ENCODE peak calls at places on chromosome 16, in nine cellular contexts. U is prostate gland, T is upper lobe of right lung, F is right atrium auricular region, R is fibroblast of pulmonary artery, X is HL-60, S is Peyer's patch, Q is A549, V is SK-N-SH. H is an unnamed sample.

GRCh38 chr16:17305694-17306093 is 165.1 kb downstream of the XYLT1 start:
- DNase-seq in U (no peak), T (no peak), F (no peak), R (no peak), X (no peak), S (no peak), Q (no peak), V (no peak), H (no peak)

GRCh38 chr16:28139530-28139929 is 72.2 kb downstream of the XPO6 start:
- DNase-seq in U (no peak), T (no peak), F (no peak), R (no peak), X (no peak), S (no peak), Q (peak; percentile 22), V (no peak), H (no peak)

GRCh38 chr16:73033271-73033998 is 14.5 kb downstream of the ZFHX3 start:
- DNase-seq in U (no peak), T (no peak), F (no peak), R (no peak), X (no peak), S (no peak), Q (no peak), V (no peak), H (no peak)

GRCh38 chr16:88531931-88532433 is 38.2 kb upstream of the ZC3H18 start:
- DNase-seq in U (no peak), T (no peak), F (no peak), R (no peak), X (no peak), S (no peak), Q (no peak), V (no peak), H (no peak)

GRCh38 chr16:49503242-49504022 is 129.8 kb downstream of the C16orf78 start:
- DNase-seq in U (no peak), T (no peak), F (no peak), R (no peak), X (no peak), S (peak; percentile 28), Q (no peak), V (no peak), H (no peak)

GRCh38 chr16:88468289-88469129 is 15.4 kb downstream of the ZFPM1 start:
- DNase-seq in U (no peak), T (no peak), F (no peak), R (no peak), X (no peak), S (no peak), Q (peak; percentile 76), V (peak; percentile 89), H (no peak)

GRCh38 chr16:31090540-31090939 is 1.8 kb upstream of the PRSS53 start:
- DNase-seq in U (no peak), T (no peak), F (no peak), R (no peak), X (no peak), S (no peak), Q (no peak), V (no peak), H (no peak)

GRCh38 chr16:24645739-24646645 is 83.5 kb upstream of the TNRC6A start:
- DNase-seq in U (no peak), T (no peak), F (no peak), R (peak; percentile 99), X (no peak), S (no peak), Q (peak; percentile 90), V (no peak), H (peak; percentile 99)

GRCh38 chr16:65909310-65910050 is 457.0 kb upstream of the CDH5 start:
- DNase-seq in U (no peak), T (no peak), F (no peak), R (peak; percentile 21), X (peak; percentile 2), S (no peak), Q (no peak), V (no peak), H (no peak)

GRCh38 chr16:77781091-77781490 is 7.3 kb upstream of the VAT1L start:
- DNase-seq in U (no peak), T (no peak), F (no peak), R (no peak), X (no peak), S (no peak), Q (no peak), V (no peak), H (no peak)

GRCh38 chr16:14485811-14486519 is 144.1 kb downstream of the PARN start:
- DNase-seq in U (no peak), T (no peak), F (no peak), R (no peak), X (no peak), S (no peak), Q (no peak), V (no peak), H (no peak)

GRCh38 chr16:14485131-14485551 is 144.9 kb downstream of the PARN start:
- DNase-seq in U (no peak), T (no peak), F (no peak), R (no peak), X (no peak), S (no peak), Q (no peak), V (no peak), H (no peak)

GRCh38 chr16:14486520-14487303 is 143.3 kb downstream of the PARN start:
- DNase-seq in U (peak; percentile 85), T (no peak), F (peak; percentile 93), R (peak; percentile 95), X (peak; percentile 43), S (peak; percentile 60), Q (peak; percentile 94), V (peak; percentile 68), H (peak; percentile 79)

GRCh38 chr16:14489460-14489859 is 140.6 kb downstream of the PARN start:
- DNase-seq in U (no peak), T (no peak), F (no peak), R (no peak), X (peak; percentile 3), S (no peak), Q (peak; percentile 80), V (peak; percentile 46), H (no peak)

GRCh38 chr16:14487579-14487978 is 142.5 kb downstream of the PARN start:
- DNase-seq in U (no peak), T (no peak), F (no peak), R (no peak), X (peak; percentile 16), S (no peak), Q (no peak), V (peak; percentile 20), H (no peak)
- H3K4me3 ChIP-seq in U (no peak overlapping the region), T (no peak overlapping the region), F (no peak overlapping the region), R (peak overlapping the region; percentile 49), X (no peak overlapping the region), S (no peak overlapping the region), Q (peak overlapping the region; percentile 49), V (no peak overlapping the region), H (no peak overlapping the region)

DNA sequence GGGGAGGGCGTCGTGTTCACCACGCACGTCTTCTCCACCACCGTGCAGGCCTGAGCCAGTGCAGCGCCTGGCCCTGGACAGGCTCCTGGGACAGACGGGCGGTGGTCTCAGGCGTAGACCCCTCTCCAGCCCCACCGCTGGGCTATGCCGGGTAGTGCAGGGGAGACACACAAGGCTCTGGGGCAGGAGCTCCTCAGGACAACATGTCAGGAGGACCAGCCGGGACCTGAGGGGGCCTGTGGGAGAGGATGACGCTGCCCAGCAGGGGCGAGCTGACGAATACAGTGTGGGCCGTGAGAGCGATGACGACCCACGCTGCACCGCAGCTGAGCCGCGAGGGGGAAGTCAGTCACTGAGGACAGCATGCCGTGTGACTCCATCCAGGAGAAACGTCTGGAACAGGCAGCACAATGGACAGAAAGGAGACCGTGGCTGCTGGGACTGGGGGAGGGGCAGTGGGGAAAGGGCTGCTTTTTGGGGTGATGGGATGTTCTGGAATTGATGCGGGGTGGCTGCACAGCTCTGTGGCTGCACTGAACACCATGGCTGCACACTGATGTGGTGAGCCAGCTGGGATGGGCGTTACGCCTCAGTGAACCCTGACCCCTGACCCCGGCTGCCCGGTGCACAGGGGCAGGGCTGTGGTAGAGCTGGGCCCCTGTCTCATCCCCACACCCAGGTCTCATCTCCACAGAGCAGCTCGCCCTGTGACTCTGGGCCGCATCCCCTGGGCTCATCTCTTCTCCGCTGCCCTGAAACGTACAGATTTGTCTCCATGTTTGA is 20.2 kb downstream of the DNASE1 start:
- DNase-seq in U (no peak), T (no peak), F (no peak), R (no peak), X (no peak), S (no peak), Q (no peak), V (no peak), H (no peak)
- TF ChIP-seq CTCF in U (no peak), T (no peak), F (no peak), R (no peak), X (no peak), S (no peak), Q (no peak), V (no peak), H (no peak)

GRCh38 chr16:80639636-80640035 is 98.8 kb downstream of the DYNLRB2 start:
- DNase-seq in U (no peak), T (no peak), F (no peak), R (no peak), X (no peak), S (no peak), Q (no peak), V (no peak), H (no peak)

GRCh38 chr16:80640316-80640715 is 99.5 kb downstream of the DYNLRB2 start:
- DNase-seq in U (no peak), T (no peak), F (no peak), R (no peak), X (no peak), S (no peak), Q (no peak), V (no peak), H (no peak)

DNA sequence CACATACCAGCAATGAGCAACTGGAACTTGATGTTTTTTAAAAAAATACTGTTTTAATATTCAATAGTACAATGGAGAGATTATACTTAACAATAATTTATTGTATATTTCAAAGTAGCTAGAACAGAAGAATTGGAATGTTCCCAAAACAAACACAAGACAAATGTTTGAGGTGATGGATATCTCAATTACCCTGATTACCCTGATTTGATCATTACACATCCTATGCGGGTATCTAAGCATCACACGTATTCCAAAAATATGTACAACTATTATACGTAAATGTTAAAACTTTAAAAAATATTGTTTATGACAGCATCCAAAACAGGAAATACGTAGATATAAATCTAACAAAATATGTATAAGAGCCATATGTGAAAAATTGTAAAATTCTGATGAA is 96.8 kb downstream of the DYNLRB2 start:
- DNase-seq in U (no peak), T (no peak), F (no peak), R (no peak), X (no peak), S (no peak), Q (no peak), V (no peak), H (no peak)
- H3K4me3 ChIP-seq in U (no peak overlapping the region), T (no peak overlapping the region), F (no peak overlapping the region), R (no peak overlapping the region), X (no peak overlapping the region), S (no peak overlapping the region), Q (no peak overlapping the region), V (no peak overlapping the region), H (no peak overlapping the region)

DNA sequence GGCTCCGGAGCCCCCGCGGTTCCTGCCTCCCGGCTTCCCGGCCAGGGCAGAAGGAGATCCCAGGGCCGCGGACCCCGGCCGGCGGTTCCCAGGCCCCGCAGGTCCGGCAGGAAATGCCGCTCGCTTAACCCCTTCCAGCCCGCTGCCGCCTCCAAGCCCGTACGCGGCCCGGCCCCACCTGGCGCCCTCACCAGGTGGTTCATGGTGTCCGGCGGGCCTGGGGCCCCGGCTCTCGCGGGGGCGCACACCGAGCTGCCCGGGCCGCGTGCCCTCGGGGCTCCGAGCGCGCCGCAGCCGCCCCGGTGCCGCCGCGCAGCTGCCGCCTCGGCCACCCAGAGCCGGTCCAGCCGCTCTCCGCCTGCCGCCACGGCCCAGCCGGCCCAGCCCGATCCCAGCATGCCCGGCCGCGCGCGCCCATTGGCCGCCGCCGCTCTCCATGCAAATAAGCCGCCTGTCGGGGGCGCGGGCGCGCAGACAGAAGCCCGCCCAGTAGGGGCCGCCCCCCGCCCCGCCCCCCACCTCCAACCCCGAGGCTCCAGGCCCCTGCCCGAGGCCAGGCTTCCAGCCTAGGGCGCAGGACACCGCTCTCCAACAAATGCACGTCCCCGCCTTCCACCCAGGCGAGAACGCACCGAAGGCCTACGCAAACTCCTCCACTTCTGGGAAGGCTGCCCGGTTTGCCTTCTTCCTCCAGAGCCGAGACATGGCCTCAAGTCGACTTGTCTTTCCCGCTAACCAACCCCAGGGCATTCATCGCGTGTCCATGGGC is at the start of gene BCAR1:
- DNase-seq in U (peak; percentile 88), T (peak; percentile 96), F (peak; percentile 86), R (peak; percentile 91), X (no peak), S (peak; percentile 93), Q (peak; percentile 87), V (peak; percentile 97), H (peak; percentile 73)
- TF ChIP-seq CTCF in U (no peak), T (no peak), F (peak; percentile 24), R (no peak), X (no peak), S (no peak), Q (no peak), V (no peak), H (no peak)

H was measured in AG09309.